ENCODE peak calls at places on chromosomes 11 and 22, in six cellular contexts. J, U, K, F, T and L are unnamed samples.

GRCh38 chr22:50531546-50532352 is 1.9 kb upstream of the TYMP start:
- DNase-seq in J (peak), U (peak), K (no peak), F (peak), T (no peak), L (peak)

GRCh38 chr11:134510641-134511040 is 98.6 kb upstream of the B3GAT1 start:
- DNase-seq in J (no peak), U (peak), K (no peak), F (no peak), T (no peak), L (no peak)

GRCh38 chr11:77127969-77128691 is at the start of gene MYO7A:
- DNase-seq in J (no peak), U (peak), K (no peak), F (no peak), T (no peak), L (no peak)

GRCh38 chr11:91489989-91490388 is 734.6 kb upstream of the FAT3 start:
- DNase-seq in J (no peak), U (no peak), K (no peak), F (no peak), T (no peak), L (no peak)

GRCh38 chr11:68216171-68216938 is 3.3 kb upstream of the KMT5B start:
- DNase-seq in J (no peak), U (peak), K (no peak), F (no peak), T (no peak), L (no peak)

GRCh38 chr22:36211237-36211881 is 9.8 kb upstream of the APOL4 start:
- DNase-seq in J (peak), U (no peak), K (peak), F (peak), T (no peak), L (no peak)

GRCh38 chr22:31451709-31452571 is 37.7 kb downstream of the EIF4ENIF1 start:
- DNase-seq in J (no peak), U (no peak), K (peak), F (peak), T (no peak), L (peak)

GRCh38 chr11:88435405-88435804 is 97.9 kb upstream of the CTSC start:
- DNase-seq in J (no peak), U (no peak), K (no peak), F (no peak), T (no peak), L (no peak)

GRCh38 chr11:103398829-103399228 is 289.6 kb downstream of the DYNC2H1 start:
- DNase-seq in J (no peak), U (no peak), K (no peak), F (no peak), T (no peak), L (no peak)

GRCh38 chr11:5690736-5691135 is 1.1 kb downstream of the TRIM22 start:
- DNase-seq in J (no peak), U (no peak), K (no peak), F (peak), T (no peak), L (no peak)

GRCh38 chr11:75431533-75432525 is 1.2 kb downstream of the KLHL35 start:
- DNase-seq in J (no peak), U (no peak), K (no peak), F (no peak), T (no peak), L (peak)

GRCh38 chr11:6650980-6651379 is 4.6 kb downstream of the DCHS1 start:
- DNase-seq in J (no peak), U (no peak), K (no peak), F (peak), T (no peak), L (no peak)

GRCh38 chr11:1622076-1622475 is at the start of gene KRTAP5-4:
- DNase-seq in J (no peak), U (no peak), K (no peak), F (no peak), T (no peak), L (no peak)

GRCh38 chr11:61787928-61788491 is 4.4 kb downstream of the TMEM258 start:
- DNase-seq in J (peak), U (peak), K (peak), F (peak), T (no peak), L (peak)

GRCh38 chr22:37669586-37669985 is 5.8 kb upstream of the LGALS1 start:
- DNase-seq in J (peak), U (no peak), K (no peak), F (no peak), T (no peak), L (no peak)

GRCh38 chr22:37569009-37569920 is 9.0 kb downstream of the CDC42EP1 start:
- DNase-seq in J (no peak), U (peak), K (no peak), F (no peak), T (no peak), L (no peak)

GRCh38 chr11:69541001-69541285 is 59.5 kb downstream of the LINC01488 start:
- DNase-seq in J (no peak), U (no peak), K (no peak), F (no peak), T (no peak), L (no peak)

GRCh38 chr11:106276126-106276525 is 198.7 kb downstream of the AASDHPPT start:
- DNase-seq in J (no peak), U (no peak), K (no peak), F (peak), T (no peak), L (no peak)

GRCh38 chr22:31896472-31896871 is 47.9 kb upstream of the YWHAH start:
- DNase-seq in J (no peak), U (no peak), K (no peak), F (no peak), T (no peak), L (no peak)

GRCh38 chr11:119671048-119671447 is 58.0 kb downstream of the NECTIN1 start:
- DNase-seq in J (no peak), U (peak), K (peak), F (peak), T (no peak), L (no peak)

GRCh38 chr11:1563697-1564534 is 8.2 kb downstream of the DUSP8 start:
- DNase-seq in J (no peak), U (no peak), K (no peak), F (no peak), T (no peak), L (no peak)

GRCh38 chr11:78080084-78080817 is 589 bp upstream of the NDUFC2 start:
- DNase-seq in J (no peak), U (no peak), K (no peak), F (no peak), T (no peak), L (no peak)

GRCh38 chr22:19213001-19213400 is 34.5 kb upstream of the SLC25A1 start:
- DNase-seq in J (no peak), U (no peak), K (no peak), F (no peak), T (no peak), L (no peak)

GRCh38 chr11:8098361-8098760 is 17.4 kb downstream of the TUB start:
- DNase-seq in J (no peak), U (peak), K (no peak), F (peak), T (no peak), L (no peak)

GRCh38 chr11:46275964-46276641 is 1.4 kb upstream of the CREB3L1 start:
- DNase-seq in J (no peak), U (peak), K (no peak), F (no peak), T (no peak), L (no peak)

GRCh38 chr11:119340335-119341221 is at the start of gene C1QTNF5:
- DNase-seq in J (no peak), U (peak), K (peak), F (peak), T (no peak), L (no peak)

GRCh38 chr11:59199546-59200420 is 12.9 kb downstream of the MPEG1 start:
- DNase-seq in J (no peak), U (no peak), K (no peak), F (no peak), T (no peak), L (no peak)

GRCh38 chr11:63505857-63506528 is at the start of gene LGALS12:
- DNase-seq in J (no peak), U (no peak), K (no peak), F (no peak), T (no peak), L (no peak)

GRCh38 chr22:17773606-17774205 is 563 bp downstream of the BID start:
- DNase-seq in J (peak), U (peak), K (no peak), F (peak), T (no peak), L (peak)

GRCh38 chr11:117931971-117932370 is 2.8 kb upstream of the TMPRSS13 start:
- DNase-seq in J (no peak), U (no peak), K (no peak), F (no peak), T (no peak), L (no peak)

GRCh38 chr11:122487669-122488068 is 167.9 kb upstream of the UBASH3B start:
- DNase-seq in J (no peak), U (no peak), K (no peak), F (no peak), T (no peak), L (no peak)

GRCh38 chr11:63880031-63880841 is 36.7 kb downstream of the RCOR2 start:
- DNase-seq in J (no peak), U (no peak), K (peak), F (peak), T (no peak), L (no peak)

GRCh38 chr11:57645716-57646085 is 4.0 kb downstream of the YPEL4 start:
- DNase-seq in J (no peak), U (no peak), K (no peak), F (no peak), T (no peak), L (no peak)